ENCODE peak calls at places on chromosomes 13 and 19, in four cellular contexts. Y, H, R and O are unnamed samples.

GRCh38 chr13:30639671-30640070 is 22.0 kb downstream of the USPL1 start:
- DNase-seq in Y (no peak), H (no peak), R (no peak), O (no peak)

GRCh38 chr13:39676315-39676876 is 20.9 kb downstream of the COG6 start:
- DNase-seq in Y (peak; percentile 19), H (no peak), R (no peak), O (peak; percentile 28)

GRCh38 chr13:90068658-90069057 is 1278.8 kb upstream of the MIR17HG start:
- DNase-seq in Y (no peak), H (no peak), R (no peak), O (no peak)

GRCh38 chr13:100560498-100561215 is 27.9 kb downstream of the GGACT start:
- DNase-seq in Y (no peak), H (no peak), R (no peak), O (no peak)

GRCh38 chr13:35479223-35479536 is 2.7 kb upstream of the MAB21L1 start:
- DNase-seq in Y (no peak), H (no peak), R (no peak), O (no peak)

GRCh38 chr19:41415154-41415571 is 12.0 kb downstream of the B3GNT8 start:
- DNase-seq in Y (peak; percentile 46), H (no peak), R (no peak), O (no peak)

GRCh38 chr13:35838356-35838755 is 292.8 kb downstream of the DCLK1 start:
- DNase-seq in Y (no peak), H (no peak), R (no peak), O (no peak)

GRCh38 chr19:6489278-6490061 is 7.9 kb upstream of the DENND1C start:
- DNase-seq in Y (no peak), H (no peak), R (no peak), O (no peak)

GRCh38 chr19:39052243-39052746 is 19.9 kb upstream of the FBXO27 start:
- DNase-seq in Y (peak; percentile 62), H (peak; percentile 29), R (peak; percentile 51), O (peak; percentile 33)

GRCh38 chr19:42023121-42023942 is 29.3 kb upstream of the ATP1A3 start:
- DNase-seq in Y (no peak), H (no peak), R (peak; percentile 24), O (no peak)

GRCh38 chr19:16382775-16383543 is 58.3 kb downstream of the KLF2 start:
- DNase-seq in Y (peak; percentile 81), H (peak; percentile 82), R (peak; percentile 87), O (peak; percentile 80)

GRCh38 chr19:47765522-47766358 is 12.8 kb upstream of the SELENOW start:
- DNase-seq in Y (peak; percentile 63), H (no peak), R (peak; percentile 72), O (peak; percentile 44)

GRCh38 chr13:64930636-64931035 is 2299.5 kb downstream of the PCDH9 start:
- DNase-seq in Y (no peak), H (no peak), R (no peak), O (no peak)

GRCh38 chr19:52896431-52897148 is 845 bp downstream of the ZNF320 start:
- DNase-seq in Y (peak; percentile 31), H (no peak), R (peak; percentile 73), O (peak; percentile 25)

GRCh38 chr19:12885749-12886706 is 973 bp downstream of the KLF1 start:
- DNase-seq in Y (no peak), H (no peak), R (no peak), O (no peak)

GRCh38 chr19:1725100-1726064 is 27.9 kb upstream of the ONECUT3 start:
- DNase-seq in Y (peak; percentile 70), H (no peak), R (peak; percentile 12), O (no peak)

GRCh38 chr19:791605-792360 is 5.5 kb upstream of the PTBP1 start:
- DNase-seq in Y (no peak), H (no peak), R (no peak), O (no peak)

GRCh38 chr19:52187407-52187806 is 2.4 kb upstream of the PPP2R1A start:
- DNase-seq in Y (no peak), H (no peak), R (no peak), O (no peak)

GRCh38 chr19:40534148-40534547 is 42.5 kb upstream of the SHKBP1 start:
- DNase-seq in Y (no peak), H (no peak), R (no peak), O (no peak)

GRCh38 chr13:105464249-105464648 is 1071.2 kb downstream of the EFNB2 start:
- DNase-seq in Y (no peak), H (no peak), R (no peak), O (no peak)

GRCh38 chr13:27556109-27556508 is 64.2 kb downstream of the LNX2 start:
- DNase-seq in Y (peak; percentile 31), H (no peak), R (no peak), O (no peak)

GRCh38 chr19:6589711-6590457 is 1.1 kb downstream of the CD70 start:
- DNase-seq in Y (no peak), H (no peak), R (no peak), O (no peak)

GRCh38 chr13:62684359-62684758 is 1268.7 kb upstream of the PCDH20 start:
- DNase-seq in Y (peak; percentile 2), H (no peak), R (no peak), O (no peak)

GRCh38 chr13:103852036-103852435 is 785.8 kb upstream of the SLC10A2 start:
- DNase-seq in Y (no peak), H (no peak), R (no peak), O (no peak)

GRCh38 chr19:43311256-43311655 is 41.9 kb upstream of the PSG9 start:
- DNase-seq in Y (no peak), H (no peak), R (no peak), O (no peak)

GRCh38 chr19:46604781-46605355 is 3.7 kb downstream of the CALM3 start:
- DNase-seq in Y (no peak), H (peak; percentile 21), R (no peak), O (no peak)

GRCh38 chr19:40512473-40513344 is 45.9 kb downstream of the SPTBN4 start:
- DNase-seq in Y (no peak), H (no peak), R (no peak), O (no peak)

GRCh38 chr19:46944918-46945628 is 74.6 kb upstream of the NPAS1 start:
- DNase-seq in Y (peak; percentile 49), H (peak; percentile 57), R (peak; percentile 46), O (no peak)

GRCh38 chr13:90918551-90918950 is 428.9 kb upstream of the MIR17HG start:
- DNase-seq in Y (no peak), H (no peak), R (no peak), O (no peak)

GRCh38 chr13:82749551-82749950 is 1132.7 kb downstream of the SLITRK1 start:
- DNase-seq in Y (no peak), H (no peak), R (no peak), O (no peak)

GRCh38 chr19:38711726-38712153 is 32.5 kb downstream of the CAPN12 start:
- DNase-seq in Y (peak; percentile 55), H (no peak), R (peak; percentile 31), O (peak; percentile 56)

GRCh38 chr13:53242015-53242414 is 213.4 kb downstream of the OLFM4 start:
- DNase-seq in Y (no peak), H (no peak), R (no peak), O (no peak)

GRCh38 chr19:2049741-2050348 is 1.2 kb downstream of the MKNK2 start:
- DNase-seq in Y (peak; percentile 96), H (peak; percentile 80), R (peak; percentile 90), O (peak; percentile 89)

GRCh38 chr13:28423010-28423409 is 71.9 kb downstream of the FLT1 start:
- DNase-seq in Y (peak; percentile 51), H (peak; percentile 17), R (peak; percentile 21), O (no peak)

GRCh38 chr19:44758596-44758995 is 10.1 kb downstream of the BCL3 start:
- DNase-seq in Y (no peak), H (no peak), R (no peak), O (no peak)

GRCh38 chr13:30082391-30082790 is 225.0 kb downstream of the KATNAL1 start:
- DNase-seq in Y (no peak), H (no peak), R (no peak), O (no peak)

GRCh38 chr19:42287017-42287825 is 14.7 kb upstream of the PRR19 start:
- DNase-seq in Y (no peak), H (no peak), R (no peak), O (no peak)

GRCh38 chr19:5799247-5800241 is 5.3 kb upstream of the NRTN start:
- DNase-seq in Y (peak; percentile 86), H (no peak), R (no peak), O (no peak)

GRCh38 chr19:7917292-7918061 is 2.7 kb upstream of the SNAPC2 start:
- DNase-seq in Y (peak; percentile 55), H (no peak), R (peak; percentile 69), O (no peak)

GRCh38 chr13:98556417-98556816 is 20.5 kb downstream of the STK24 start:
- DNase-seq in Y (no peak), H (no peak), R (no peak), O (no peak)

GRCh38 chr13:98563071-98563470 is 13.8 kb downstream of the STK24 start:
- DNase-seq in Y (no peak), H (no peak), R (no peak), O (no peak)

GRCh38 chr13:98556968-98557591 is 19.8 kb downstream of the STK24 start:
- DNase-seq in Y (peak; percentile 55), H (no peak), R (no peak), O (no peak)

GRCh38 chr13:98557934-98558630 is 18.8 kb downstream of the STK24 start:
- DNase-seq in Y (no peak), H (no peak), R (no peak), O (no peak)
- H3K4me1 ChIP-seq in Y (peaks cover 33% of the 10 kb centered on the region), H (no peaks in the 10 kb centered on the region), R (peaks cover 85% of the 10 kb centered on the region), O (no peaks in the 10 kb centered on the region)

DNA sequence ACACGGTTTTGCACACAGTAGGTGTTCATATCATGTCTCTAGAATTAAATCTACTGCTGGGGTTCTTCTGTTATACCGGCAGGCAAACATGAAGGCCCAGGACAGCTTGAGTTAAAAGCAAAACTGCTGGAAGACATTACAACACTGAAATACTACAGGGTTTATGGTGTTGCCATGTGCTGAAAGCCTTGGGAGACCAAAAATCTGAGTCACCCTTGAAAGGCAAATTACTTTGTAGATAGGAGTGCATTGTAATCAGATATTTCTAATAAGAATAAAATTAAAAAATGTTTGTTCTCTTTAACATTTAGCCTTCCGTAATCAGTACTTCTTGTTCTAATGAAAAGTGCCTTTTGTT is 181.4 kb downstream of the PCDH9 start:
- DNase-seq in Y (no peak), H (no peak), R (no peak), O (no peak)
- H3K27ac ChIP-seq in Y (no peak overlapping the region), H (no peak overlapping the region), R (no peak overlapping the region), O (no peak overlapping the region)

GRCh38 chr19:48963371-48964204 is 1.5 kb upstream of the FTL start:
- DNase-seq in Y (peak; percentile 76), H (peak; percentile 68), R (peak; percentile 88), O (peak; percentile 47)

GRCh38 chr19:48961673-48962028 is 3.5 kb upstream of the FTL start:
- DNase-seq in Y (no peak), H (no peak), R (no peak), O (no peak)

GRCh38 chr19:48964205-48965032 is 690 bp upstream of the FTL start:
- DNase-seq in Y (peak; percentile 43), H (no peak), R (peak; percentile 47), O (no peak)

GRCh38 chr19:48962029-48962848 is 2.9 kb upstream of the FTL start:
- DNase-seq in Y (peak; percentile 78), H (no peak), R (peak; percentile 90), O (peak; percentile 46)

GRCh38 chr19:48962849-48963165 is 2.3 kb upstream of the FTL start:
- DNase-seq in Y (no peak), H (no peak), R (no peak), O (no peak)
- TF ChIP-seq POLR2A in Y (no peak), H (no peak), R (no peak), O (no peak)

GRCh38 chr19:28403698-28404099 is 809.3 kb downstream of the UQCRFS1 start:
- DNase-seq in Y (no peak), H (no peak), R (no peak), O (no peak)
- H3K4me1 ChIP-seq in Y (no peaks in the 10 kb centered on the region), H (no peaks in the 10 kb centered on the region), R (peaks cover 22% of the 10 kb centered on the region), O (no peaks in the 10 kb centered on the region)